ENCODE peak calls at places on chromosome 5, in six cellular contexts. One of them, this sample, is unnamed.
A peak's percentile ranks its signal among the peaks of the same experiment; 100 is the strongest.

GRCh38 chr5:927172-928015 is 34.7 kb downstream of the TRIP13 start:
- DNase-seq in mammary epithelial cell: no peak
- DNase-seq in PC-9: no peak
- DNase-seq in NCI-H2171 treated with DMSO at 0.1 percent for 48 hours: no peak
- DNase-seq in stimulated activated CD8-positive, alpha-beta memory T cell treated with anti-CD3 and anti-CD28 coated beads, Interleukin-15, amount 100 ng/mL, for 48 hours: no peak
- DNase-seq in naive B cell: no peak
- DNase-seq in this sample: peak; percentile 42

GRCh38 chr5:168851902-168852321 is 272.7 kb upstream of the PANK3 start:
- DNase-seq in mammary epithelial cell: peak; percentile 91
- DNase-seq in PC-9: no peak
- DNase-seq in NCI-H2171 treated with DMSO at 0.1 percent for 48 hours: peak; percentile 56
- DNase-seq in stimulated activated CD8-positive, alpha-beta memory T cell treated with anti-CD3 and anti-CD28 coated beads, Interleukin-15, amount 100 ng/mL, for 48 hours: peak; percentile 32
- DNase-seq in naive B cell: no peak
- DNase-seq in this sample: no peak

GRCh38 chr5:135890867-135891266 is 4.8 kb downstream of the IL9 start:
- DNase-seq in mammary epithelial cell: peak; percentile 11
- DNase-seq in PC-9: no peak
- DNase-seq in NCI-H2171 treated with DMSO at 0.1 percent for 48 hours: no peak
- DNase-seq in stimulated activated CD8-positive, alpha-beta memory T cell treated with anti-CD3 and anti-CD28 coated beads, Interleukin-15, amount 100 ng/mL, for 48 hours: peak; percentile 28
- DNase-seq in naive B cell: no peak
- DNase-seq in this sample: no peak

GRCh38 chr5:15645376-15645775 is 145.4 kb downstream of the FBXL7 start:
- DNase-seq in mammary epithelial cell: no peak
- DNase-seq in PC-9: no peak
- DNase-seq in NCI-H2171 treated with DMSO at 0.1 percent for 48 hours: no peak
- DNase-seq in stimulated activated CD8-positive, alpha-beta memory T cell treated with anti-CD3 and anti-CD28 coated beads, Interleukin-15, amount 100 ng/mL, for 48 hours: no peak
- DNase-seq in naive B cell: no peak
- DNase-seq in this sample: no peak

GRCh38 chr5:149227168-149227826 is 44.4 kb upstream of the AFAP1L1 start:
- DNase-seq in mammary epithelial cell: peak; percentile 61
- DNase-seq in PC-9: peak; percentile 79
- DNase-seq in NCI-H2171 treated with DMSO at 0.1 percent for 48 hours: no peak
- DNase-seq in stimulated activated CD8-positive, alpha-beta memory T cell treated with anti-CD3 and anti-CD28 coated beads, Interleukin-15, amount 100 ng/mL, for 48 hours: no peak
- DNase-seq in naive B cell: no peak
- DNase-seq in this sample: no peak

GRCh38 chr5:33994845-33995244 is 10.4 kb upstream of the SLC45A2 start:
- DNase-seq in mammary epithelial cell: peak; percentile 24
- DNase-seq in PC-9: no peak
- DNase-seq in NCI-H2171 treated with DMSO at 0.1 percent for 48 hours: no peak
- DNase-seq in stimulated activated CD8-positive, alpha-beta memory T cell treated with anti-CD3 and anti-CD28 coated beads, Interleukin-15, amount 100 ng/mL, for 48 hours: no peak
- DNase-seq in naive B cell: no peak
- DNase-seq in this sample: no peak

GRCh38 chr5:147878066-147878748 is at the start of gene SCGB3A2:
- DNase-seq in mammary epithelial cell: no peak
- DNase-seq in PC-9: no peak
- DNase-seq in NCI-H2171 treated with DMSO at 0.1 percent for 48 hours: no peak
- DNase-seq in stimulated activated CD8-positive, alpha-beta memory T cell treated with anti-CD3 and anti-CD28 coated beads, Interleukin-15, amount 100 ng/mL, for 48 hours: no peak
- DNase-seq in naive B cell: no peak
- DNase-seq in this sample: no peak

GRCh38 chr5:178113841-178114324 is 551 bp downstream of the N4BP3 start:
- DNase-seq in mammary epithelial cell: no peak
- DNase-seq in PC-9: no peak
- DNase-seq in NCI-H2171 treated with DMSO at 0.1 percent for 48 hours: no peak
- DNase-seq in stimulated activated CD8-positive, alpha-beta memory T cell treated with anti-CD3 and anti-CD28 coated beads, Interleukin-15, amount 100 ng/mL, for 48 hours: no peak
- DNase-seq in naive B cell: no peak
- DNase-seq in this sample: no peak

GRCh38 chr5:172534229-172535169 is 80.2 kb upstream of the SH3PXD2B start:
- DNase-seq in mammary epithelial cell: peak; percentile 54
- DNase-seq in PC-9: no peak
- DNase-seq in NCI-H2171 treated with DMSO at 0.1 percent for 48 hours: no peak
- DNase-seq in stimulated activated CD8-positive, alpha-beta memory T cell treated with anti-CD3 and anti-CD28 coated beads, Interleukin-15, amount 100 ng/mL, for 48 hours: no peak
- DNase-seq in naive B cell: no peak
- DNase-seq in this sample: peak; percentile 45

GRCh38 chr5:170312666-170313065 is 15.1 kb upstream of the LCP2 start:
- DNase-seq in mammary epithelial cell: peak; percentile 53
- DNase-seq in PC-9: no peak
- DNase-seq in NCI-H2171 treated with DMSO at 0.1 percent for 48 hours: no peak
- DNase-seq in stimulated activated CD8-positive, alpha-beta memory T cell treated with anti-CD3 and anti-CD28 coated beads, Interleukin-15, amount 100 ng/mL, for 48 hours: peak; percentile 66
- DNase-seq in naive B cell: no peak
- DNase-seq in this sample: no peak

GRCh38 chr5:80343067-80343466 is 23.3 kb downstream of the SPZ1 start:
- DNase-seq in mammary epithelial cell: no peak
- DNase-seq in PC-9: no peak
- DNase-seq in NCI-H2171 treated with DMSO at 0.1 percent for 48 hours: no peak
- DNase-seq in stimulated activated CD8-positive, alpha-beta memory T cell treated with anti-CD3 and anti-CD28 coated beads, Interleukin-15, amount 100 ng/mL, for 48 hours: no peak
- DNase-seq in naive B cell: no peak
- DNase-seq in this sample: no peak

GRCh38 chr5:72288923-72289322 is 31.1 kb downstream of the MRPS27 start:
- DNase-seq in mammary epithelial cell: no peak
- DNase-seq in PC-9: no peak
- DNase-seq in NCI-H2171 treated with DMSO at 0.1 percent for 48 hours: peak; percentile 95
- DNase-seq in stimulated activated CD8-positive, alpha-beta memory T cell treated with anti-CD3 and anti-CD28 coated beads, Interleukin-15, amount 100 ng/mL, for 48 hours: no peak
- DNase-seq in naive B cell: no peak
- DNase-seq in this sample: no peak

GRCh38 chr5:146690880-146691355 is 174.9 kb upstream of the GPR151 start:
- DNase-seq in mammary epithelial cell: no peak
- DNase-seq in PC-9: no peak
- DNase-seq in NCI-H2171 treated with DMSO at 0.1 percent for 48 hours: peak; percentile 93
- DNase-seq in stimulated activated CD8-positive, alpha-beta memory T cell treated with anti-CD3 and anti-CD28 coated beads, Interleukin-15, amount 100 ng/mL, for 48 hours: no peak
- DNase-seq in naive B cell: no peak
- DNase-seq in this sample: no peak

GRCh38 chr5:168328804-168329203 is 37.4 kb downstream of the WWC1 start:
- DNase-seq in mammary epithelial cell: no peak
- DNase-seq in PC-9: peak; percentile 65
- DNase-seq in NCI-H2171 treated with DMSO at 0.1 percent for 48 hours: peak; percentile 84
- DNase-seq in stimulated activated CD8-positive, alpha-beta memory T cell treated with anti-CD3 and anti-CD28 coated beads, Interleukin-15, amount 100 ng/mL, for 48 hours: no peak
- DNase-seq in naive B cell: no peak
- DNase-seq in this sample: no peak

This sample was measured in ecto neural progenitor cell.